ENCODE peak calls at places on chromosomes 5 and 9, in five cellular contexts. One of them, this sample, is unnamed.

GRCh38 chr5:10036136-10036535 is 213.6 kb downstream of the ATPSCKMT start:
- DNase-seq in foreskin fibroblast: peak
- DNase-seq in uterus: no peak
- DNase-seq in GM23338: no peak
- DNase-seq in breast epithelium: no peak
- DNase-seq in this sample: no peak

GRCh38 chr9:84436386-84437114 is 96.0 kb upstream of the SLC28A3 start:
- DNase-seq in breast epithelium: no peak
- DNase-seq in foreskin fibroblast: no peak
- DNase-seq in GM23338: no peak
- DNase-seq in uterus: no peak
- DNase-seq in this sample: no peak

GRCh38 chr5:72427488-72428437 is 79.4 kb downstream of the ZNF366 start:
- DNase-seq in foreskin fibroblast: peak
- DNase-seq in GM23338: peak
- DNase-seq in uterus: no peak
- DNase-seq in breast epithelium: no peak
- DNase-seq in this sample: no peak

GRCh38 chr9:28762167-28762566 is 1188.9 kb upstream of the C9orf72 start:
- DNase-seq in breast epithelium: no peak
- DNase-seq in GM23338: no peak
- DNase-seq in foreskin fibroblast: no peak
- DNase-seq in uterus: no peak
- DNase-seq in this sample: no peak

GRCh38 chr9:27785714-27786100 is 212.4 kb upstream of the C9orf72 start:
- DNase-seq in foreskin fibroblast: no peak
- DNase-seq in GM23338: no peak
- DNase-seq in uterus: no peak
- DNase-seq in breast epithelium: no peak
- DNase-seq in this sample: no peak

GRCh38 chr5:129243058-129243457 is 148.5 kb downstream of the ISOC1 start:
- DNase-seq in breast epithelium: no peak
- DNase-seq in foreskin fibroblast: peak
- DNase-seq in uterus: no peak
- DNase-seq in GM23338: no peak
- DNase-seq in this sample: no peak

GRCh38 chr9:93648181-93648580 is 71.8 kb downstream of the PHF2 start:
- DNase-seq in foreskin fibroblast: no peak
- DNase-seq in breast epithelium: no peak
- DNase-seq in uterus: no peak
- DNase-seq in GM23338: no peak
- DNase-seq in this sample: no peak

GRCh38 chr9:134614256-134614655 is 27.3 kb upstream of the COL5A1 start:
- DNase-seq in breast epithelium: no peak
- DNase-seq in GM23338: no peak
- DNase-seq in foreskin fibroblast: no peak
- DNase-seq in uterus: no peak
- DNase-seq in this sample: no peak

GRCh38 chr5:132227235-132227484 is 493 bp downstream of the P4HA2 start:
- DNase-seq in uterus: no peak
- DNase-seq in foreskin fibroblast: no peak
- DNase-seq in GM23338: no peak
- DNase-seq in breast epithelium: no peak
- DNase-seq in this sample: no peak

GRCh38 chr9:131875828-131876485 is 136.1 kb upstream of the RAPGEF1 start:
- DNase-seq in breast epithelium: no peak
- DNase-seq in foreskin fibroblast: peak
- DNase-seq in GM23338: no peak
- DNase-seq in uterus: no peak
- DNase-seq in this sample: no peak

GRCh38 chr5:31921852-31922305 is 252.2 kb downstream of the GOLPH3 start:
- DNase-seq in uterus: no peak
- DNase-seq in GM23338: peak
- DNase-seq in breast epithelium: no peak
- DNase-seq in foreskin fibroblast: no peak
- DNase-seq in this sample: no peak

GRCh38 chr9:16281707-16282106 is 588.8 kb downstream of the BNC2 start:
- DNase-seq in GM23338: no peak
- DNase-seq in uterus: no peak
- DNase-seq in breast epithelium: no peak
- DNase-seq in foreskin fibroblast: no peak
- DNase-seq in this sample: no peak

GRCh38 chr5:9313751-9314150 is 232.1 kb downstream of the SEMA5A start:
- DNase-seq in foreskin fibroblast: no peak
- DNase-seq in uterus: no peak
- DNase-seq in breast epithelium: no peak
- DNase-seq in GM23338: peak
- DNase-seq in this sample: no peak

GRCh38 chr5:6900828-6901227 is 187.6 kb downstream of the TENT4A start:
- DNase-seq in foreskin fibroblast: no peak
- DNase-seq in uterus: no peak
- DNase-seq in breast epithelium: no peak
- DNase-seq in GM23338: peak
- DNase-seq in this sample: no peak

GRCh38 chr9:20436475-20437195 is 185.7 kb downstream of the MLLT3 start:
- DNase-seq in uterus: no peak
- DNase-seq in GM23338: no peak
- DNase-seq in breast epithelium: no peak
- DNase-seq in foreskin fibroblast: no peak
- DNase-seq in this sample: no peak

GRCh38 chr9:93673844-93674334 is 97.5 kb downstream of the PHF2 start:
- DNase-seq in GM23338: no peak
- DNase-seq in breast epithelium: peak
- DNase-seq in foreskin fibroblast: no peak
- DNase-seq in uterus: peak
- DNase-seq in this sample: peak

GRCh38 chr9:122360891-122361290 is 9.9 kb upstream of the PTGS1 start:
- DNase-seq in uterus: no peak
- DNase-seq in GM23338: no peak
- DNase-seq in foreskin fibroblast: peak
- DNase-seq in breast epithelium: peak
- DNase-seq in this sample: no peak

GRCh38 chr9:112969730-112970129 is 42.3 kb downstream of the ZNF883 start:
- DNase-seq in breast epithelium: no peak
- DNase-seq in foreskin fibroblast: no peak
- DNase-seq in GM23338: no peak
- DNase-seq in uterus: no peak
- DNase-seq in this sample: no peak

GRCh38 chr9:38437193-38437823 is 13.1 kb upstream of the IGFBPL1 start:
- DNase-seq in breast epithelium: no peak
- DNase-seq in uterus: no peak
- DNase-seq in GM23338: no peak
- DNase-seq in foreskin fibroblast: peak
- DNase-seq in this sample: no peak

GRCh38 chr5:11904270-11904906 is at the start of gene CTNND2:
- DNase-seq in breast epithelium: peak
- DNase-seq in uterus: no peak
- DNase-seq in GM23338: peak
- DNase-seq in foreskin fibroblast: peak
- DNase-seq in this sample: no peak

GRCh38 chr9:93560991-93561390 is 15.4 kb upstream of the PHF2 start:
- DNase-seq in breast epithelium: no peak
- DNase-seq in GM23338: no peak
- DNase-seq in foreskin fibroblast: no peak
- DNase-seq in uterus: no peak
- DNase-seq in this sample: no peak

GRCh38 chr5:14450055-14450524 is 131.5 kb upstream of the OTULINL start:
- DNase-seq in uterus: peak
- DNase-seq in foreskin fibroblast: peak
- DNase-seq in GM23338: no peak
- DNase-seq in breast epithelium: no peak
- DNase-seq in this sample: no peak

GRCh38 chr5:58240286-58240685 is 219.6 kb downstream of the PLK2 start:
- DNase-seq in GM23338: no peak
- DNase-seq in uterus: no peak
- DNase-seq in breast epithelium: no peak
- DNase-seq in foreskin fibroblast: peak
- DNase-seq in this sample: no peak

GRCh38 chr9:89677696-89678393 is 73.0 kb downstream of the GADD45G start:
- DNase-seq in foreskin fibroblast: no peak
- DNase-seq in breast epithelium: no peak
- DNase-seq in GM23338: peak
- DNase-seq in uterus: no peak
- DNase-seq in this sample: no peak

GRCh38 chr9:130192600-130192999 is 20.4 kb downstream of the NCS1 start:
- DNase-seq in foreskin fibroblast: no peak
- DNase-seq in breast epithelium: no peak
- DNase-seq in GM23338: no peak
- DNase-seq in uterus: no peak
- DNase-seq in this sample: no peak

GRCh38 chr5:91206734-91207133 is 176.4 kb downstream of the ARRDC3 start:
- DNase-seq in breast epithelium: no peak
- DNase-seq in uterus: no peak
- DNase-seq in GM23338: no peak
- DNase-seq in foreskin fibroblast: peak
- DNase-seq in this sample: no peak

GRCh38 chr5:157611571-157612067 is 36.0 kb upstream of the ADAM19 start:
- DNase-seq in uterus: no peak
- DNase-seq in foreskin fibroblast: no peak
- DNase-seq in GM23338: no peak
- DNase-seq in breast epithelium: no peak
- DNase-seq in this sample: no peak

GRCh38 chr5:143648696-143649095 is 163.3 kb upstream of the HMHB1 start:
- DNase-seq in uterus: no peak
- DNase-seq in GM23338: peak
- DNase-seq in breast epithelium: no peak
- DNase-seq in foreskin fibroblast: no peak
- DNase-seq in this sample: no peak
- TF ChIP-seq CTCF in uterus: no peak
- TF ChIP-seq CTCF in GM23338: peak
- TF ChIP-seq CTCF in breast epithelium: no peak
- TF ChIP-seq CTCF in foreskin fibroblast: no peak
- TF ChIP-seq CTCF in this sample: peak

GRCh38 chr5:154770111-154770510 is 14.9 kb downstream of the LARP1 start:
- DNase-seq in foreskin fibroblast: no peak
- DNase-seq in breast epithelium: no peak
- DNase-seq in uterus: no peak
- DNase-seq in GM23338: no peak
- DNase-seq in this sample: no peak

GRCh38 chr5:154767537-154767936 is 12.4 kb downstream of the LARP1 start:
- DNase-seq in uterus: no peak
- DNase-seq in breast epithelium: no peak
- DNase-seq in foreskin fibroblast: peak
- DNase-seq in GM23338: no peak
- DNase-seq in this sample: no peak

GRCh38 chr5:154773314-154773713 is 18.1 kb downstream of the LARP1 start:
- DNase-seq in GM23338: no peak
- DNase-seq in breast epithelium: no peak
- DNase-seq in uterus: no peak
- DNase-seq in foreskin fibroblast: no peak
- DNase-seq in this sample: no peak

GRCh38 chr5:154768207-154768606 is 13.0 kb downstream of the LARP1 start:
- DNase-seq in uterus: no peak
- DNase-seq in foreskin fibroblast: no peak
- DNase-seq in GM23338: no peak
- DNase-seq in breast epithelium: no peak
- DNase-seq in this sample: no peak

DNA sequence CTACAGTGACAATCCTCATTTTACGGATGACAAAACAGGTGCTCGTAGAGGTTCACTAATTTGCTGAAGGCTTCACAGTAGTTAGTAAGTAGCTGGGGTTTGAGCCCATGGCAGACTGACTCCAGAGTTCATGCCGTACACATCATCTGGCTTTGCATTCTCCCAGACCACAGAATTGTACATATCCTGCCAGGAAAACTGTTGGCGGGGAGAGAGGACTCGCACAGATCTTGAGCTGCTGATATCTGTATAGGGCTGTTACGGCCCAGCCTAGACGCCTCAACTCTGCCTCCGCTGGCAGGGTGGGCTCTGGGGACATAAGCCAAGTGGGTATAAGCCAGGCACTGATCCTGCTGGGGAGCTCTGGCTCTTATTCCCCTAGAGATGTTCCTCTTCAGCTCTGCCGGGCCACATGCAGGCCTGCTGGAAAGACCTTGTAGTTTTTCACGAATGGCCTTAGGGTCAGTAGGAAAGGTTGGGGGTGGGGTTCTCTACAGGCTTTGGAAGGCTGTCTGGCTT is 16.3 kb downstream of the LARP1 start:
- DNase-seq in breast epithelium: no peak
- DNase-seq in foreskin fibroblast: peak
- DNase-seq in GM23338: peak
- DNase-seq in uterus: peak
- DNase-seq in this sample: no peak
- TF ChIP-seq CTCF in breast epithelium: no peak
- TF ChIP-seq CTCF in foreskin fibroblast: no peak
- TF ChIP-seq CTCF in GM23338: no peak
- TF ChIP-seq CTCF in uterus: no peak
- TF ChIP-seq CTCF in this sample: no peak

GRCh38 chr5:107916731-107917725 is 246.3 kb upstream of the EFNA5 start:
- DNase-seq in uterus: no peak
- DNase-seq in breast epithelium: no peak
- DNase-seq in GM23338: no peak
- DNase-seq in foreskin fibroblast: no peak
- DNase-seq in this sample: no peak
- TF ChIP-seq CTCF in uterus: no peak
- TF ChIP-seq CTCF in breast epithelium: no peak
- TF ChIP-seq CTCF in GM23338: no peak
- TF ChIP-seq CTCF in foreskin fibroblast: no peak
- TF ChIP-seq CTCF in this sample: no peak

DNA sequence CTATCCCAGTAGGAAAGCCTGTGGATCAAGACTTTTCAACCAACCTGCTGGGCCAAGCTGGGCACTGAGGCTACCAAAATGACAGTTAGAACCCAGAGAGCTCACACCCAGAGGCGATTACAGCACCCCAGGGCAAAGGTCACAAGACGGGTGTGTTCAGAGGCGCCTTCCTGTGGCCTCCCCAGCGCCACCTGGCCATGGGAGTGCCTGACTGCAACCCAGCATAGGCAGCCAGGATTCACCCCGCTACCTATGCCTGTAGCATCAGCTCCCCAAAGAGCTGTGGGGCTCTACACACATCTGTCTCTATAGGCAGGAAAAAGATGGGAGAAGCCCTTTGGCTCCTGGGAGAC is 33.5 kb downstream of the PDGFRB start:
- DNase-seq in foreskin fibroblast: peak
- DNase-seq in uterus: peak
- DNase-seq in breast epithelium: no peak
- DNase-seq in GM23338: peak
- DNase-seq in this sample: no peak
- TF ChIP-seq CTCF in foreskin fibroblast: peak
- TF ChIP-seq CTCF in uterus: no peak
- TF ChIP-seq CTCF in breast epithelium: no peak
- TF ChIP-seq CTCF in GM23338: peak
- TF ChIP-seq CTCF in this sample: no peak

GRCh38 chr9:111152614-111153013 is 114.3 kb upstream of the LPAR1 start:
- DNase-seq in foreskin fibroblast: no peak
- DNase-seq in uterus: no peak
- DNase-seq in breast epithelium: no peak
- DNase-seq in GM23338: no peak
- DNase-seq in this sample: no peak

GRCh38 chr9:111150241-111150640 is 112.0 kb upstream of the LPAR1 start:
- DNase-seq in uterus: no peak
- DNase-seq in foreskin fibroblast: peak
- DNase-seq in GM23338: no peak
- DNase-seq in breast epithelium: no peak
- DNase-seq in this sample: no peak

GRCh38 chr9:111148390-111148993 is 110.2 kb upstream of the LPAR1 start:
- DNase-seq in GM23338: no peak
- DNase-seq in foreskin fibroblast: peak
- DNase-seq in uterus: no peak
- DNase-seq in breast epithelium: no peak
- DNase-seq in this sample: no peak

GRCh38 chr9:111147021-111147420 is 108.8 kb upstream of the LPAR1 start:
- DNase-seq in breast epithelium: no peak
- DNase-seq in GM23338: no peak
- DNase-seq in foreskin fibroblast: no peak
- DNase-seq in uterus: no peak
- DNase-seq in this sample: no peak

GRCh38 chr9:111148994-111149759 is 110.9 kb upstream of the LPAR1 start:
- DNase-seq in GM23338: peak
- DNase-seq in breast epithelium: no peak
- DNase-seq in foreskin fibroblast: peak
- DNase-seq in uterus: peak
- DNase-seq in this sample: no peak
- TF ChIP-seq CTCF in GM23338: no peak
- TF ChIP-seq CTCF in breast epithelium: no peak
- TF ChIP-seq CTCF in foreskin fibroblast: peak
- TF ChIP-seq CTCF in uterus: no peak
- TF ChIP-seq CTCF in this sample: no peak

This sample was measured in natural killer cell.